ENCODE peak calls at places on chromosomes 6 and 20, in seven cellular contexts. One of them, this sample, is unnamed.

GRCh38 chr6:170038717-170039116 is 252.2 kb downstream of the DLL1 start:
- DNase-seq in HepG2: no peak
- DNase-seq in sigmoid colon: peak; percentile 64
- DNase-seq in tibial nerve: no peak
- DNase-seq in ovary: no peak
- DNase-seq in GM12878: no peak
- DNase-seq in K562: no peak
- DNase-seq in this sample: no peak

GRCh38 chr6:57305754-57306153 is 11.7 kb upstream of the PRIM2 start:
- DNase-seq in HepG2: no peak
- DNase-seq in sigmoid colon: no peak
- DNase-seq in tibial nerve: no peak
- DNase-seq in ovary: no peak
- DNase-seq in GM12878: no peak
- DNase-seq in K562: no peak
- DNase-seq in this sample: no peak

GRCh38 chr6:137092018-137092417 is 47.3 kb upstream of the IL20RA start:
- DNase-seq in HepG2: no peak
- DNase-seq in sigmoid colon: no peak
- DNase-seq in tibial nerve: no peak
- DNase-seq in ovary: no peak
- DNase-seq in GM12878: no peak
- DNase-seq in K562: no peak
- DNase-seq in this sample: no peak

GRCh38 chr6:70281923-70282902 is 20.7 kb downstream of the COL9A1 start:
- DNase-seq in HepG2: no peak
- DNase-seq in sigmoid colon: no peak
- DNase-seq in tibial nerve: no peak
- DNase-seq in ovary: no peak
- DNase-seq in GM12878: no peak
- DNase-seq in K562: peak; percentile 26
- DNase-seq in this sample: no peak

GRCh38 chr20:41135187-41135887 is 2.0 kb upstream of the PLCG1 start:
- DNase-seq in HepG2: peak; percentile 70
- DNase-seq in sigmoid colon: no peak
- DNase-seq in tibial nerve: no peak
- DNase-seq in ovary: no peak
- DNase-seq in GM12878: no peak
- DNase-seq in K562: peak; percentile 69
- DNase-seq in this sample: peak; percentile 61

GRCh38 chr6:72861935-72862432 is 240.1 kb downstream of the KCNQ5 start:
- DNase-seq in HepG2: no peak
- DNase-seq in sigmoid colon: no peak
- DNase-seq in tibial nerve: no peak
- DNase-seq in ovary: no peak
- DNase-seq in GM12878: peak; percentile 13
- DNase-seq in K562: no peak
- DNase-seq in this sample: no peak

GRCh38 chr20:2123720-2124119 is 22.1 kb downstream of the STK35 start:
- DNase-seq in HepG2: no peak
- DNase-seq in sigmoid colon: no peak
- DNase-seq in tibial nerve: no peak
- DNase-seq in ovary: no peak
- DNase-seq in GM12878: no peak
- DNase-seq in K562: no peak
- DNase-seq in this sample: no peak

GRCh38 chr6:42988486-42989020 is 4.2 kb downstream of the PPP2R5D start:
- DNase-seq in HepG2: no peak
- DNase-seq in sigmoid colon: no peak
- DNase-seq in tibial nerve: peak; percentile 18
- DNase-seq in ovary: no peak
- DNase-seq in GM12878: no peak
- DNase-seq in K562: no peak
- DNase-seq in this sample: no peak

GRCh38 chr6:119895626-119896025 is 546.1 kb upstream of the MAN1A1 start:
- DNase-seq in HepG2: no peak
- DNase-seq in sigmoid colon: no peak
- DNase-seq in tibial nerve: no peak
- DNase-seq in ovary: no peak
- DNase-seq in GM12878: no peak
- DNase-seq in K562: no peak
- DNase-seq in this sample: no peak

GRCh38 chr6:136510299-136510698 is 39.9 kb downstream of the MAP7 start:
- DNase-seq in HepG2: no peak
- DNase-seq in sigmoid colon: no peak
- DNase-seq in tibial nerve: no peak
- DNase-seq in ovary: no peak
- DNase-seq in GM12878: no peak
- DNase-seq in K562: no peak
- DNase-seq in this sample: no peak

GRCh38 chr20:13147071-13147961 is 73.8 kb upstream of the ISM1 start:
- DNase-seq in HepG2: no peak
- DNase-seq in sigmoid colon: no peak
- DNase-seq in tibial nerve: peak; percentile 39
- DNase-seq in ovary: no peak
- DNase-seq in GM12878: no peak
- DNase-seq in K562: no peak
- DNase-seq in this sample: no peak

GRCh38 chr20:37816003-37816402 is 86.9 kb upstream of the VSTM2L start:
- DNase-seq in HepG2: no peak
- DNase-seq in sigmoid colon: no peak
- DNase-seq in tibial nerve: no peak
- DNase-seq in ovary: no peak
- DNase-seq in GM12878: no peak
- DNase-seq in K562: no peak
- DNase-seq in this sample: no peak

GRCh38 chr6:11778648-11779307 is at the start of gene ADTRP:
- DNase-seq in HepG2: no peak
- DNase-seq in sigmoid colon: no peak
- DNase-seq in tibial nerve: no peak
- DNase-seq in ovary: no peak
- DNase-seq in GM12878: no peak
- DNase-seq in K562: no peak
- DNase-seq in this sample: peak; percentile 62

GRCh38 chr20:61780066-61780465 is 285.6 kb downstream of the TAF4 start:
- DNase-seq in HepG2: no peak
- DNase-seq in sigmoid colon: no peak
- DNase-seq in tibial nerve: no peak
- DNase-seq in ovary: no peak
- DNase-seq in GM12878: no peak
- DNase-seq in K562: no peak
- DNase-seq in this sample: no peak

GRCh38 chr20:61776491-61776890 is 289.2 kb downstream of the TAF4 start:
- DNase-seq in HepG2: no peak
- DNase-seq in sigmoid colon: no peak
- DNase-seq in tibial nerve: no peak
- DNase-seq in ovary: no peak
- DNase-seq in GM12878: no peak
- DNase-seq in K562: no peak
- DNase-seq in this sample: no peak

GRCh38 chr20:61779176-61779965 is 286.3 kb downstream of the TAF4 start:
- DNase-seq in HepG2: no peak
- DNase-seq in sigmoid colon: no peak
- DNase-seq in tibial nerve: no peak
- DNase-seq in ovary: no peak
- DNase-seq in GM12878: no peak
- DNase-seq in K562: no peak
- DNase-seq in this sample: no peak

GRCh38 chr20:61778485-61778863 is 287.2 kb downstream of the TAF4 start:
- DNase-seq in HepG2: no peak
- DNase-seq in sigmoid colon: no peak
- DNase-seq in tibial nerve: no peak
- DNase-seq in ovary: no peak
- DNase-seq in GM12878: no peak
- DNase-seq in K562: no peak
- DNase-seq in this sample: no peak

DNA sequence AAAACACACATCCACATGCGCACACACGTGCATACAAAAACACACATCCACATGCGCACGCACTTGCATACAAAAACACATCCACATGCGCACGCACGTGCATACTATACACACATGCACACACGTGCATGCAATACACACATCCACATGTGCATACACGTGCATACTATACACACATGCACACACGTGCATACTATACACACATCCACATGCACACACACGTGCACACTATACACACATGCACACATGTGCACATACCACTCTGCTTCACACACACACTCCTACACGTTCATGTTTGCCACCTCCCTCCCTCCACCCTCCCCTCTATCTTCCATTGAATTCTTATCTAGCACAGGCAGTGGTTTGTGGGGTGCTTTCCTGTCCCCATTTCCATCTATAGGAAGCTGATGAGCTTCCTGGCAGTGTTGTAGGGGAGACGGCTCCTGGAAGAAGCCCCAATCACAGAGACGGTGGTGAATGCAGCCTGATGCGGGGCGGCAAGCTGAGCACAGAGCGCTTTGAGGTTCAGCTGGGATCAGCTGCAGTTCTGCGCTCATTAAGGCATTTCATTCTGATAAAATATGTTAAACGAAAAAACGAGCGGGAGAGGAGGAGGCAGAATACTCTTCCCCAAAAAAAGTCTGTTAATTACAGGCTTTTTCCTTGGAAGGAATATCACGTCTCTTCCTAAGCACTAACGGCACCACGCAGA is 287.8 kb downstream of the TAF4 start:
- DNase-seq in HepG2: no peak
- DNase-seq in sigmoid colon: no peak
- DNase-seq in tibial nerve: no peak
- DNase-seq in ovary: no peak
- DNase-seq in GM12878: no peak
- DNase-seq in K562: no peak
- DNase-seq in this sample: no peak
- TF ChIP-seq EP300 in HepG2: no peak
- TF ChIP-seq EP300 in sigmoid colon: no peak
- TF ChIP-seq EP300 in tibial nerve: no peak
- TF ChIP-seq EP300 in ovary: no peak
- TF ChIP-seq EP300 in GM12878: no peak
- TF ChIP-seq EP300 in K562: no peak
- TF ChIP-seq EP300 in this sample: no peak

GRCh38 chr6:37024665-37025337 is 19.3 kb downstream of the FGD2 start:
- DNase-seq in HepG2: no peak
- DNase-seq in sigmoid colon: no peak
- DNase-seq in tibial nerve: no peak
- DNase-seq in ovary: no peak
- DNase-seq in GM12878: no peak
- DNase-seq in K562: no peak
- DNase-seq in this sample: peak; percentile 47
- H3K27ac ChIP-seq in HepG2: no peak overlapping the region
- H3K27ac ChIP-seq in sigmoid colon: no peak overlapping the region
- H3K27ac ChIP-seq in tibial nerve: no peak overlapping the region
- H3K27ac ChIP-seq in ovary: no peak overlapping the region
- H3K27ac ChIP-seq in GM12878: no peak overlapping the region
- H3K27ac ChIP-seq in K562: no peak overlapping the region
- H3K27ac ChIP-seq in this sample: no peak overlapping the region

DNA sequence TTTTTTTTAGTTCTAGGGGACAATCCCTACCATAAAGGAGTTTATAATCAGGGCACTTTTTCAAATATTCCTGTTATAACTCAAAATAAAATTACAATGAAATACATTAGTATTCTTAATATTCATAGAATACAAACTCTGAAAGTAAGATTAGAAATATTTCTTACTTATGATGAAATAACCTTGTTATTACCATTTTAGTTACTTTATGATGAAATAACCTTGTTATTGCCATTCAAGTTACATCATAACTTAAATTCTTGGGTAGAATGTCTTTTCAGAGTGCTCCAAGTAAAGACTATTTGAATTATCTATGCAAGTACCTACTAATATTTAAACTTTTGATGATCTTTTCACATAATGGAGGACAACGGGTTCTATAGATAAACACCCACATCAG is 43.2 kb downstream of the PACRG start:
- DNase-seq in HepG2: no peak
- DNase-seq in sigmoid colon: no peak
- DNase-seq in tibial nerve: no peak
- DNase-seq in ovary: no peak
- DNase-seq in GM12878: no peak
- DNase-seq in K562: no peak
- DNase-seq in this sample: no peak
- TF ChIP-seq EP300 in HepG2: no peak
- TF ChIP-seq EP300 in sigmoid colon: no peak
- TF ChIP-seq EP300 in tibial nerve: no peak
- TF ChIP-seq EP300 in ovary: no peak
- TF ChIP-seq EP300 in GM12878: no peak
- TF ChIP-seq EP300 in K562: no peak
- TF ChIP-seq EP300 in this sample: no peak

GRCh38 chr20:52684911-52685310 is 287.2 kb upstream of the TSHZ2 start:
- DNase-seq in HepG2: no peak
- DNase-seq in sigmoid colon: no peak
- DNase-seq in tibial nerve: no peak
- DNase-seq in ovary: no peak
- DNase-seq in GM12878: no peak
- DNase-seq in K562: no peak
- DNase-seq in this sample: no peak

GRCh38 chr20:52684176-52684575 is 288.0 kb upstream of the TSHZ2 start:
- DNase-seq in HepG2: no peak
- DNase-seq in sigmoid colon: no peak
- DNase-seq in tibial nerve: no peak
- DNase-seq in ovary: no peak
- DNase-seq in GM12878: no peak
- DNase-seq in K562: no peak
- DNase-seq in this sample: no peak

GRCh38 chr20:52683761-52684160 is 288.4 kb upstream of the TSHZ2 start:
- DNase-seq in HepG2: no peak
- DNase-seq in sigmoid colon: no peak
- DNase-seq in tibial nerve: no peak
- DNase-seq in ovary: no peak
- DNase-seq in GM12878: no peak
- DNase-seq in K562: no peak
- DNase-seq in this sample: no peak

GRCh38 chr20:52682271-52682670 is 289.9 kb upstream of the TSHZ2 start:
- DNase-seq in HepG2: no peak
- DNase-seq in sigmoid colon: no peak
- DNase-seq in tibial nerve: no peak
- DNase-seq in ovary: no peak
- DNase-seq in GM12878: no peak
- DNase-seq in K562: no peak
- DNase-seq in this sample: no peak

DNA sequence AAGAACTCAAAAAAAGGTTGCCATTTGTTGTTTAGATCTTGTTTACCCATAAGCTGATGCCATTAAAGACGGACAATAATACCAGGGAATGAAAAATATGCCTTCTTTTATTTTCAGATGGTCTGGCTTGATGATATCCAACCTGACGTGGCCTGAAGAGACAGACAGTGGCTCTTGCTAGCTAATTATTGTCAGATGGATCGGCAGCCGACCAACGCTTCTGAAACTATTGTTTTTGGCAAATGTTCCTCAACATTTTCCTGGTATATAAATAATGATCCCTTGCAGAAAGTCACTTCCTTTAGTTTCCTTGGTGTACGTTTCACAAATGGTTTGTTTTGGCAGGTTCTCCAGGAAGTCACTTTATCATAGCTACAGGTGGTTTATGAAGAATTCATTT is 290.9 kb upstream of the TSHZ2 start:
- DNase-seq in HepG2: no peak
- DNase-seq in sigmoid colon: no peak
- DNase-seq in tibial nerve: no peak
- DNase-seq in ovary: no peak
- DNase-seq in GM12878: no peak
- DNase-seq in K562: no peak
- DNase-seq in this sample: no peak
- H3K27ac ChIP-seq in HepG2: no peak overlapping the region
- H3K27ac ChIP-seq in sigmoid colon: no peak overlapping the region
- H3K27ac ChIP-seq in tibial nerve: no peak overlapping the region
- H3K27ac ChIP-seq in ovary: no peak overlapping the region
- H3K27ac ChIP-seq in GM12878: no peak overlapping the region
- H3K27ac ChIP-seq in K562: no peak overlapping the region
- H3K27ac ChIP-seq in this sample: no peak overlapping the region